ENCODE peak calls at places on chromosomes 5 and 9, in four cellular contexts. E is endothelial cell, D is body of pancreas, S is ELF-1. L is an unnamed sample.

GRCh38 chr5:57258943-57259342 is 85.1 kb downstream of the GPBP1 start:
- DNase-seq in D (no peak), E (no peak), S (no peak), L (no peak)

GRCh38 chr9:85142461-85143401 is 473.2 kb downstream of the NTRK2 start:
- DNase-seq in E (no peak), D (peak), S (no peak), L (no peak)

GRCh38 chr5:111930905-111931461 is 174.0 kb upstream of the NREP start:
- DNase-seq in D (no peak), E (no peak), S (no peak), L (no peak)

GRCh38 chr5:137320056-137321045 is 178.8 kb downstream of the SPOCK1 start:
- DNase-seq in E (peak), S (peak), D (peak), L (peak)

GRCh38 chr9:16213781-16214515 is 656.5 kb downstream of the BNC2 start:
- DNase-seq in D (peak), S (no peak), E (no peak), L (no peak)

GRCh38 chr5:150118561-150119229 is 32.3 kb upstream of the CSF1R start:
- DNase-seq in D (no peak), E (no peak), S (no peak), L (no peak)

GRCh38 chr9:124849801-124850200 is 3.5 kb upstream of the WDR38 start:
- DNase-seq in E (no peak), D (no peak), S (no peak), L (no peak)

GRCh38 chr5:63401434-63402046 is 560.7 kb downstream of the HTR1A start:
- DNase-seq in D (peak), E (peak), S (peak), L (peak)

GRCh38 chr9:133677126-133678010 is 41.2 kb downstream of the DBH start:
- DNase-seq in S (no peak), E (no peak), D (no peak), L (peak)

GRCh38 chr9:89905628-89906338 is 301.0 kb downstream of the GADD45G start:
- DNase-seq in E (no peak), S (no peak), D (no peak), L (no peak)

GRCh38 chr5:96868603-96869371 is 7.5 kb upstream of the ERAP2 start:
- DNase-seq in S (peak), D (peak), E (peak), L (no peak)

GRCh38 chr5:25414746-25415145 is 770.0 kb upstream of the CDH10 start:
- DNase-seq in S (no peak), D (no peak), E (no peak), L (no peak)

GRCh38 chr5:120329095-120329494 is 135.0 kb upstream of the PRR16 start:
- DNase-seq in S (no peak), E (no peak), D (no peak), L (no peak)

GRCh38 chr5:76620166-76620565 is 3.0 kb downstream of the F2RL2 start:
- DNase-seq in S (no peak), D (no peak), E (no peak), L (no peak)

GRCh38 chr9:136240941-136241340 is 4.7 kb downstream of the QSOX2 start:
- DNase-seq in D (no peak), S (no peak), E (no peak), L (no peak)

GRCh38 chr9:82555408-82555807 is 507.5 kb downstream of the RASEF start:
- DNase-seq in D (peak), S (no peak), E (no peak), L (no peak)

GRCh38 chr5:124402144-124402581 is 344.3 kb downstream of the ZNF608 start:
- DNase-seq in S (peak), D (peak), E (no peak), L (no peak)

GRCh38 chr9:32644698-32645097 is 9.2 kb upstream of the TAF1L start:
- DNase-seq in E (no peak), S (peak), D (no peak), L (no peak)

GRCh38 chr5:127558273-127558672 is 40.8 kb downstream of the PRRC1 start:
- DNase-seq in D (no peak), E (no peak), S (no peak), L (no peak)

GRCh38 chr5:41043109-41043747 is 27.9 kb downstream of the MROH2B start:
- DNase-seq in D (no peak), E (no peak), S (no peak), L (no peak)

GRCh38 chr5:76401801-76402250 is 1.3 kb upstream of the IQGAP2 start:
- DNase-seq in D (no peak), S (no peak), E (no peak), L (no peak)

GRCh38 chr9:106771618-106772017 is 91.3 kb upstream of the ZNF462 start:
- DNase-seq in E (no peak), D (peak), S (no peak), L (no peak)

GRCh38 chr9:5493597-5494511 is 16.5 kb upstream of the PDCD1LG2 start:
- DNase-seq in E (no peak), D (no peak), S (no peak), L (no peak)

GRCh38 chr9:116546711-116547581 is 140.2 kb upstream of the TRIM32 start:
- DNase-seq in S (no peak), E (no peak), D (no peak), L (no peak)

GRCh38 chr9:96871176-96871575 is 16.9 kb upstream of the ZNF782 start:
- DNase-seq in D (no peak), E (no peak), S (no peak), L (no peak)

GRCh38 chr9:36102742-36103495 is 33.6 kb upstream of the GLIPR2 start:
- DNase-seq in E (peak), D (peak), S (peak), L (peak)

GRCh38 chr9:126531035-126531571 is 82.6 kb upstream of the LMX1B start:
- DNase-seq in D (no peak), E (no peak), S (no peak), L (no peak)

GRCh38 chr5:126108505-126108904 is 314.7 kb upstream of the GRAMD2B start:
- DNase-seq in E (no peak), S (no peak), D (no peak), L (peak)

GRCh38 chr5:1958211-1959010 is 75.7 kb upstream of the IRX4 start:
- DNase-seq in D (no peak), S (no peak), E (no peak), L (no peak)

GRCh38 chr5:84450617-84451414 is 66.1 kb upstream of the EDIL3 start:
- DNase-seq in S (no peak), E (no peak), D (no peak), L (no peak)

GRCh38 chr9:89811356-89811755 is 206.5 kb downstream of the GADD45G start:
- DNase-seq in D (no peak), E (no peak), S (no peak), L (no peak)